ENCODE peak calls at places on chromosome 7, in eight cellular contexts. Y, D, J, L, H, R, O and W are unnamed samples.
A peak's percentile ranks its signal among the peaks of the same experiment; 100 is the strongest.

GRCh38 chr7:37694208-37695080 is 10.9 kb downstream of the GPR141 start:
- DNase-seq in Y (no peak), O (no peak), L (no peak), J (no peak), D (no peak), H (peak; percentile 65), R (no peak), W (no peak)

GRCh38 chr7:158120751-158121150 is 466.9 kb downstream of the PTPRN2 start:
- DNase-seq in Y (no peak), L (no peak), H (peak; percentile 43), R (no peak), D (no peak), J (no peak), O (no peak), W (no peak)

GRCh38 chr7:2325028-2325625 is 10.9 kb upstream of the SNX8 start:
- DNase-seq in L (no peak), O (no peak), J (no peak), R (no peak), Y (no peak), D (no peak), H (no peak), W (no peak)

GRCh38 chr7:27860800-27861199 is 120.8 kb downstream of the TAX1BP1 start:
- DNase-seq in Y (no peak), D (no peak), H (no peak), R (no peak), O (no peak), L (no peak), J (no peak), W (no peak)

GRCh38 chr7:30925913-30926312 is 14.3 kb downstream of the AQP1 start:
- DNase-seq in D (peak; percentile 25), J (no peak), R (no peak), O (no peak), H (peak; percentile 46), Y (no peak), L (peak; percentile 88), W (no peak)

GRCh38 chr7:4774804-4775280 is 581 bp upstream of the AP5Z1 start:
- DNase-seq in D (peak; percentile 40), R (peak; percentile 76), L (peak; percentile 72), O (no peak), J (peak; percentile 76), H (no peak), Y (no peak), W (peak; percentile 18)

GRCh38 chr7:101121996-101122932 is 4.6 kb upstream of the SERPINE1 start:
- DNase-seq in D (peak; percentile 53), O (peak; percentile 40), Y (peak; percentile 86), R (peak; percentile 99), L (no peak), J (peak; percentile 99), H (peak; percentile 65), W (peak; percentile 63)

GRCh38 chr7:88835147-88835728 is 39.7 kb upstream of the TEX47 start:
- DNase-seq in J (peak; percentile 23), R (peak; percentile 18), D (no peak), O (peak; percentile 57), Y (peak; percentile 5), L (peak; percentile 39), H (no peak), W (peak; percentile 24)

GRCh38 chr7:15495170-15495569 is 66.6 kb downstream of the AGMO start:
- DNase-seq in J (no peak), R (no peak), O (no peak), D (no peak), L (peak; percentile 45), Y (no peak), H (no peak), W (no peak)

GRCh38 chr7:121831320-121831719 is 41.6 kb upstream of the PTPRZ1 start:
- DNase-seq in Y (no peak), R (no peak), D (no peak), J (no peak), H (no peak), O (no peak), L (no peak), W (no peak)

GRCh38 chr7:46752881-46753366 is 829.0 kb downstream of the TNS3 start:
- DNase-seq in L (no peak), H (no peak), J (peak; percentile 57), R (peak; percentile 30), D (no peak), Y (peak; percentile 32), O (no peak), W (peak; percentile 53)

GRCh38 chr7:100483728-100484635 is at the start of gene NYAP1:
- DNase-seq in J (peak; percentile 62), L (peak; percentile 97), Y (peak; percentile 64), O (peak; percentile 63), H (no peak), R (peak; percentile 64), D (peak; percentile 67), W (no peak)

GRCh38 chr7:137331378-137331777 is 12.2 kb downstream of the PTN start:
- DNase-seq in H (no peak), R (no peak), L (no peak), J (no peak), D (no peak), Y (no peak), O (no peak), W (no peak)

GRCh38 chr7:117825132-117825531 is 48.1 kb downstream of the CTTNBP2 start:
- DNase-seq in L (no peak), H (no peak), R (peak; percentile 5), J (peak; percentile 6), O (no peak), Y (no peak), D (no peak), W (no peak)

GRCh38 chr7:130481898-130482297 is 10.0 kb upstream of the MEST start:
- DNase-seq in H (no peak), J (peak; percentile 70), Y (no peak), O (no peak), D (no peak), L (no peak), R (peak; percentile 85), W (no peak)

GRCh38 chr7:45972629-45973312 is 51.7 kb upstream of the IGFBP3 start:
- DNase-seq in O (peak; percentile 13), H (no peak), Y (no peak), R (no peak), L (no peak), D (no peak), J (no peak), W (no peak)

GRCh38 chr7:120052884-120053382 is 220.0 kb upstream of the KCND2 start:
- DNase-seq in D (no peak), R (peak; percentile 98), L (no peak), J (peak; percentile 97), O (no peak), H (no peak), Y (peak; percentile 79), W (no peak)

GRCh38 chr7:44727346-44728262 is 21.0 kb upstream of the ZMIZ2 start:
- DNase-seq in H (no peak), L (no peak), Y (no peak), R (peak; percentile 89), J (peak; percentile 80), O (no peak), D (no peak), W (no peak)

GRCh38 chr7:102152672-102153585 is 133.7 kb upstream of the SH2B2 start:
- DNase-seq in Y (peak; percentile 97), O (no peak), H (no peak), R (peak; percentile 86), J (peak; percentile 89), L (no peak), D (no peak), W (peak; percentile 49)

GRCh38 chr7:66377045-66377444 is 171.9 kb downstream of the TPST1 start:
- DNase-seq in H (no peak), O (no peak), L (peak; percentile 33), R (no peak), J (no peak), D (no peak), Y (no peak), W (no peak)
- H3K4me3 ChIP-seq in H (no peak overlapping the region), O (no peak overlapping the region), L (no peak overlapping the region), R (no peak overlapping the region), J (no peak overlapping the region), D (no peak overlapping the region), Y (no peak overlapping the region), W (no peak overlapping the region)

DNA sequence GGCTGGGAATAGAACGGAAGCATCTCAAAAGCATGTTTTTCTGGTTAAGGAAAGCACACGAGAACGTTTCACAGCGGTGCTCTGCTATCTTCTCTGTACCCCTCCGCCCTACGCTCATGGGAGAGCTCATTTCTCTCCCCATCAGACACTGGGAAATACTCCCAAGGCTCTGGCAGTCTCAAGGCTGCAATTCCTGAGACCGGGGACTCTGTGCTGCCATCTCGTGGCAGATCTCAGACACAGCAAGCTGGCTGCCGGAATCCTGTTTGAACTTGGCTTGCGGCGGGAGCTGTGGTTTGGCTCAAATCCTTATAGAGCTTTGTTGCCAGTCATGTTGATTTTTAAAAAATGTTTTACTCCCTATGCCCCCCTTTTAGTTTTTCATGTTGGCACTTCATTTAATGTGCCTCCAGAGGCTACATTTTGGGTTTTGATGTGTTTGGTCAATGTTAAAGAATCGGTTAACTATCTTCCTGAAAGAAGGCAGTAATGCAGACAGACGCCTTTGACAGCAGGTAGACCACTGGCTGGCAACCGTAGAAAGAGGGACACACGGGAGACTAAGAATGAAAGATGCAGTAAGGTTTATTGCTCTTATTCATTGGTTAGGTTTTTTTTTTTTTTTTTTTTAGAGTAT is 27.6 kb downstream of the BMPER start:
- DNase-seq in L (peak; percentile 80), J (peak; percentile 93), H (peak; percentile 84), D (peak; percentile 90), R (peak; percentile 95), Y (peak; percentile 77), O (peak; percentile 63), W (peak; percentile 66)
- H3K4me3 ChIP-seq in L (peak overlapping the region; percentile 49), J (no peak overlapping the region), H (peak overlapping the region; percentile 11), D (peak overlapping the region; percentile 39), R (no peak overlapping the region), Y (no peak overlapping the region), O (no peak overlapping the region), W (no peak overlapping the region)

DNA sequence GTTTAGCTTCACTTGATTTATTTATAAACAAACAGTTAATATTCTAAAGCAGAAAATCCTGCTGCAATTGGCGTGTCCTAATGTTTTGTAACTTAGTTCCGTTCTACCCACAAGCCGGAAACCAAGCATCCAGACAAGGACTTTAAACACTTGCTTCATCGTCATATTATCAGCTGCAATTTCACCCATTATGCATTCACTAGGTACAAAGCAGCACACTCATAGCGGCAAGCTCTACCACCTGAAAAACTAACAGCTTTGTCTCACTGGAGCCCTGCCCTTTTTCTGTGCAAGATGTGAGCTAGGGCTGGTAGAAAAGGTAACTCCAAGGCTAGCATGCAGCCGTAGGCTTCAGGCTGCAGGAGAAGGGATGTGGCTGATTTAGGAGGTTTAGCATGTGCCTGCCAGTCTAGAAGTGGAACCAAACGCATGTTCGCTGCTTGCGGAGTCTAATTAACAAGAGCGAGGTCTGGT is 43.7 kb upstream of the BPGM start:
- DNase-seq in O (no peak), H (no peak), D (no peak), J (peak; percentile 59), L (no peak), Y (no peak), R (peak; percentile 36), W (no peak)
- H3K4me3 ChIP-seq in O (no peak overlapping the region), H (no peak overlapping the region), D (peak overlapping the region; percentile 46), J (no peak overlapping the region), L (no peak overlapping the region), Y (no peak overlapping the region), R (no peak overlapping the region), W (no peak overlapping the region)

DNA sequence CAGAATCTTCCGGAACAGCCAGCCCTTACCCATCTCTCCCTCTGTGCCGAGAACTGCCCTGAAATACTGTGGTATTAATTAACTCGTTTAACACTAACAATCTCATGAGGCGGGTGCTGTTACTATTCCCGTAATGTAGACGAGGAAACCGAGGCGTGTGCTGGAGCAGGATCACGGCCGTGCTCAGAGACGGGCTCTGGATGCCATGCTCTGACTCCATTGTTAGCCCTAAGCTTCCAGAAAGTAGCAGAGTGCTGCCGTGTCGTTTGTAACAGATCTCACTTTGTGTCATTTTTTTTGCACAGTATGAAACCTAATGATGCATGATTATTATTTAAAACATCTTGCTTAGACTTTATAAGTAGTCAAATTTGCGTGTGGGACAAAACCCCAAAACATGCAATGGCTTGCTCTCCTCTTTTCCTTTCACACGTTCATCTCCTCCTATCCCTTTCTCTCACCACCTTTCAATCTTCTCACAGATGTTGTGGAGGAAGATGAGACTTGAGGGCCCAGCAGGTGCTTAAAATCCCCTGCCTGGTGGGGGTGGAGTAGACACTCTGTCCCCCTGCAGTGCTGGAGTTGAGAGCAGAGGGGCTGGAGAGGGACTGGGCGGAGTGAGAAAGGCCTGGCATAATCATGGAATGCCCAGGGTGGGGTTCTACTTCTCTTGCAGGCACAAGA is 479 bp upstream of the ACTR3C start:
- DNase-seq in Y (no peak), L (peak; percentile 54), H (no peak), J (no peak), R (peak; percentile 22), D (no peak), O (peak; percentile 24), W (no peak)
- H3K4me3 ChIP-seq in Y (peak overlapping the region; percentile 98), L (peak overlapping the region; percentile 38), H (peak overlapping the region; percentile 64), J (peak overlapping the region; percentile 33), R (peak overlapping the region; percentile 45), D (peak overlapping the region; percentile 77), O (peak overlapping the region; percentile 90), W (peak overlapping the region; percentile 59)